ENCODE peak calls at places on chromosomes 5 and 9, in seven cellular contexts. T is IMR-90; Z is endothelial cell of umbilical vein; L is KBM-7; P is EH; A is upper lobe of right lung; J is stimulated activated naive B cell treated with anti-CD40 and anti-IgM and Interleukin-4, amounts not matched to agents 10 μg/mL and 1 μg/mL and 100 μg/mL, for 72 hours. V is an unnamed sample.

GRCh38 chr5:131639148-131639547 is 4.1 kb upstream of the RAPGEF6 start:
- DNase-seq in T (no peak), P (no peak), L (no peak), J (no peak), Z (no peak), A (no peak), V (no peak)

GRCh38 chr5:9069650-9070049 is 476.2 kb downstream of the SEMA5A start:
- DNase-seq in A (no peak), P (peak), T (peak), Z (no peak), L (no peak), J (no peak), V (peak)

GRCh38 chr9:16245756-16246440 is 624.6 kb downstream of the BNC2 start:
- DNase-seq in L (no peak), Z (no peak), P (peak), J (no peak), A (no peak), T (peak), V (peak)

GRCh38 chr9:5562806-5563416 is 52.6 kb downstream of the PDCD1LG2 start:
- DNase-seq in J (no peak), P (no peak), T (no peak), L (no peak), A (no peak), Z (no peak), V (no peak)

GRCh38 chr5:117455236-117456233 is 880.9 kb upstream of the SEMA6A start:
- DNase-seq in L (no peak), A (peak), Z (no peak), P (no peak), J (no peak), T (no peak), V (no peak)

GRCh38 chr9:13220837-13221236 is 58.7 kb downstream of the MPDZ start:
- DNase-seq in T (no peak), J (no peak), P (no peak), Z (no peak), L (no peak), A (no peak), V (no peak)

GRCh38 chr9:12094051-12094450 is 599.1 kb upstream of the TYRP1 start:
- DNase-seq in A (no peak), J (no peak), P (no peak), L (no peak), T (no peak), Z (no peak), V (no peak)

GRCh38 chr5:134247411-134247810 is 21.5 kb upstream of the PPP2CA start:
- DNase-seq in J (no peak), Z (peak), A (no peak), P (peak), T (peak), L (no peak), V (peak)

GRCh38 chr9:90870646-90871326 is 69.2 kb downstream of the SYK start:
- DNase-seq in J (no peak), L (peak), P (peak), T (peak), A (no peak), Z (peak), V (peak)

GRCh38 chr5:173452098-173452497 is 123.9 kb upstream of the STC2 start:
- DNase-seq in A (no peak), L (peak), Z (no peak), T (peak), J (no peak), P (peak), V (peak)